ENCODE peak calls at places on chromosomes 6 and 20, in four cellular contexts. I is activated naive CD4-positive, alpha-beta T cell treated with anti-CD3 and anti-CD28 coated beads, Interleukin-2, amount 10 ng/mL, durations not matched to agents 7 days and 5 days; W is M059J; F is endodermal cell. D is an unnamed sample.

GRCh38 chr6:71468841-71469750 is 180.5 kb downstream of the OGFRL1 start:
- DNase-seq in I (no peak), W (peak), F (no peak), D (peak)

GRCh38 chr6:88982720-88983119 is 19.3 kb upstream of the RNGTT start:
- DNase-seq in I (no peak), W (peak), F (no peak), D (no peak)

GRCh38 chr20:45985573-45985972 is 13.6 kb upstream of the ZNF335 start:
- DNase-seq in I (no peak), W (peak), F (peak), D (no peak)

GRCh38 chr20:41175727-41176330 is 38.5 kb downstream of the PLCG1 start:
- DNase-seq in I (peak), W (no peak), F (peak), D (no peak)

GRCh38 chr20:32333988-32334885 is 23.9 kb upstream of the ASXL1 start:
- DNase-seq in I (no peak), W (no peak), F (no peak), D (peak)

GRCh38 chr6:33172307-33173227 is 19.7 kb downstream of the COL11A2 start:
- DNase-seq in I (no peak), W (peak), F (peak), D (no peak)

GRCh38 chr20:54295686-54296085 is 87.8 kb downstream of the PFDN4 start:
- DNase-seq in I (no peak), W (no peak), F (no peak), D (no peak)

GRCh38 chr20:15814903-15815302 is 758.3 kb downstream of the KIF16B start:
- DNase-seq in I (no peak), W (peak), F (no peak), D (no peak)

GRCh38 chr20:17843246-17844132 is 125.1 kb downstream of the SNX5 start:
- DNase-seq in I (peak), W (peak), F (no peak), D (peak)

GRCh38 chr6:7035837-7036249 is 71.9 kb upstream of the RREB1 start:
- DNase-seq in I (no peak), W (peak), F (no peak), D (no peak)

GRCh38 chr6:13427838-13428527 is 59.4 kb downstream of the GFOD1 start:
- DNase-seq in I (peak), W (no peak), F (peak), D (no peak)

GRCh38 chr20:36975085-36975829 is 23.7 kb upstream of the SAMHD1 start:
- DNase-seq in I (peak), W (no peak), F (no peak), D (no peak)

GRCh38 chr6:147958683-147959082 is 384.0 kb upstream of the SASH1 start:
- DNase-seq in I (no peak), W (no peak), F (no peak), D (no peak)

GRCh38 chr6:138387577-138388368 is 10.1 kb downstream of the SMIM28 start:
- DNase-seq in I (no peak), W (no peak), F (no peak), D (no peak)

GRCh38 chr6:89044988-89045387 is 35.6 kb upstream of the PNRC1 start:
- DNase-seq in I (no peak), W (no peak), F (no peak), D (peak)

GRCh38 chr6:163313981-163314380 is 100.5 kb upstream of the QKI start:
- DNase-seq in I (no peak), W (no peak), F (no peak), D (no peak)

GRCh38 chr20:50980071-50980681 is 21.6 kb downstream of the MOCS3 start:
- DNase-seq in I (no peak), W (peak), F (no peak), D (no peak)

GRCh38 chr6:151370509-151371078 is 20.8 kb downstream of the ZBTB2 start:
- DNase-seq in I (no peak), W (no peak), F (peak), D (no peak)

GRCh38 chr20:16821211-16822089 is 73.3 kb downstream of the OTOR start:
- DNase-seq in I (peak), W (peak), F (peak), D (no peak)

GRCh38 chr6:89353702-89354392 is 1.3 kb upstream of the UBE2J1 start:
- DNase-seq in I (no peak), W (no peak), F (no peak), D (no peak)

GRCh38 chr20:62501801-62502495 is 26.2 kb upstream of the GATA5 start:
- DNase-seq in I (peak), W (peak), F (no peak), D (no peak)

D was measured in heart right ventricle.